ENCODE peak calls at places on chromosome 10, in seven cellular contexts. O, M, D, N, L, A and W are unnamed samples.

GRCh38 chr10:70557086-70557845 is 45.3 kb downstream of the PRF1 start:
- DNase-seq in O (no peak), M (no peak), D (no peak), N (peak), L (no peak), A (peak), W (no peak)

GRCh38 chr10:110876788-110877187 is 5.1 kb downstream of the PDCD4 start:
- DNase-seq in O (no peak), M (no peak), D (no peak), N (no peak), L (no peak), A (no peak), W (no peak)

GRCh38 chr10:113087082-113088029 is 137.3 kb downstream of the TCF7L2 start:
- DNase-seq in O (no peak), M (no peak), D (no peak), N (peak), L (no peak), A (no peak), W (peak)

GRCh38 chr10:86851329-86852207 is 95.1 kb downstream of the BMPR1A start:
- DNase-seq in O (no peak), M (no peak), D (no peak), N (no peak), L (no peak), A (no peak), W (no peak)

GRCh38 chr10:131048595-131048994 is 262.9 kb downstream of the TCERG1L start:
- DNase-seq in O (no peak), M (no peak), D (no peak), N (no peak), L (no peak), A (no peak), W (no peak)

GRCh38 chr10:96341219-96342182 is 17.3 kb downstream of the OPALIN start:
- DNase-seq in O (no peak), M (no peak), D (no peak), N (no peak), L (no peak), A (no peak), W (no peak)

GRCh38 chr10:128147064-128147463 is 20.8 kb upstream of the MKI67 start:
- DNase-seq in O (no peak), M (no peak), D (no peak), N (no peak), L (no peak), A (no peak), W (no peak)

GRCh38 chr10:47326306-47326926 is 4.2 kb downstream of the GDF2 start:
- DNase-seq in O (no peak), M (no peak), D (no peak), N (peak), L (no peak), A (no peak), W (peak)

GRCh38 chr10:11450427-11450826 is 161.0 kb downstream of the USP6NL start:
- DNase-seq in O (no peak), M (no peak), D (no peak), N (no peak), L (no peak), A (no peak), W (no peak)

GRCh38 chr10:133262696-133263095 is 14.0 kb downstream of the ADAM8 start:
- DNase-seq in O (no peak), M (no peak), D (no peak), N (no peak), L (no peak), A (no peak), W (no peak)
- H3K4me3 ChIP-seq in O (no peak), M (no peak), D (peak), N (peak), L (no peak), A (no peak), W (peak)

DNA sequence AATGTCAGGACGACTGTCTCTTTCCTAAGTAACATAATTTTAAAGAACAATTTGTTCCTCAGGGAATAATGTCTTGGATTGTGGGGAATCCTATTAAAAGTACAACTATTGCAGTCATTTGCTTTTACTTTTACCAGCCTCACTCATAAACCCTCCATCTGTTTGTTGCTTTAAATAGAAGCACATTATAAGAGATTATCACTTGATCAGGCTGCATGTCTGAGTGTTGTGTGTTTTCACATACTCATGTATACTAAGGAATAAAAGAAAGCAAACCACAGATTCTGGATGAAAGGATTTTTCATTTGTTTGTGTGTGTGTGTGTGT is 1077.8 kb downstream of the KCNMA1 start:
- DNase-seq in O (no peak), M (no peak), D (no peak), N (no peak), L (no peak), A (no peak), W (no peak)
- H3K27ac ChIP-seq in O (no peak), M (no peak), D (no peak), N (peak), L (no peak), A (no peak), W (peak)

GRCh38 chr10:29332061-29332760 is 43.3 kb downstream of the LYZL1 start:
- DNase-seq in O (no peak), M (no peak), D (no peak), N (no peak), L (no peak), A (no peak), W (no peak)

GRCh38 chr10:29329420-29329819 is 40.5 kb downstream of the LYZL1 start:
- DNase-seq in O (no peak), M (no peak), D (no peak), N (no peak), L (no peak), A (no peak), W (no peak)

GRCh38 chr10:29326886-29327789 is 38.3 kb downstream of the LYZL1 start:
- DNase-seq in O (no peak), M (no peak), D (no peak), N (no peak), L (no peak), A (no peak), W (no peak)

GRCh38 chr10:29326299-29326698 is 37.4 kb downstream of the LYZL1 start:
- DNase-seq in O (no peak), M (no peak), D (no peak), N (no peak), L (no peak), A (no peak), W (no peak)

DNA sequence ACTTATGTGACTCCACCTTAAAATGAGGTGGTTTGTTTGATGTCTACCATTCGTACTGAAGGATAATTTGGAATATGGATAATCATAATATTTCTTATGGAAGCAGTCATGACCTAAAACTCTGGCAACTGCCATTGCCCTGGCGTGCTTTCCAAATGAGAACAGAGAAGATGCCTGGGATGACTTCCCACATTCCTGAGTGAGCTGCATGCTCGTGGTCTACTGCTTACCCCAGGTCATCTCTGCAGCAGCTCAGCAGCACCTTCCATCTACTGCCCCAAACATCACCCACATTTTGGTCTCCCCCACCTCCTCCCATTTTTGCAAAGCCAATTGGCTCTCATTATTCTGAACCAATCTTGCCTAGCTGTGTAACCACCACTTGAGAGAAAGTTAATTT is 40.1 kb downstream of the LYZL1 start:
- DNase-seq in O (no peak), M (no peak), D (peak), N (no peak), L (no peak), A (no peak), W (no peak)
- H3K4me3 ChIP-seq in O (no peak), M (no peak), D (no peak), N (no peak), L (no peak), A (no peak), W (no peak)

DNA sequence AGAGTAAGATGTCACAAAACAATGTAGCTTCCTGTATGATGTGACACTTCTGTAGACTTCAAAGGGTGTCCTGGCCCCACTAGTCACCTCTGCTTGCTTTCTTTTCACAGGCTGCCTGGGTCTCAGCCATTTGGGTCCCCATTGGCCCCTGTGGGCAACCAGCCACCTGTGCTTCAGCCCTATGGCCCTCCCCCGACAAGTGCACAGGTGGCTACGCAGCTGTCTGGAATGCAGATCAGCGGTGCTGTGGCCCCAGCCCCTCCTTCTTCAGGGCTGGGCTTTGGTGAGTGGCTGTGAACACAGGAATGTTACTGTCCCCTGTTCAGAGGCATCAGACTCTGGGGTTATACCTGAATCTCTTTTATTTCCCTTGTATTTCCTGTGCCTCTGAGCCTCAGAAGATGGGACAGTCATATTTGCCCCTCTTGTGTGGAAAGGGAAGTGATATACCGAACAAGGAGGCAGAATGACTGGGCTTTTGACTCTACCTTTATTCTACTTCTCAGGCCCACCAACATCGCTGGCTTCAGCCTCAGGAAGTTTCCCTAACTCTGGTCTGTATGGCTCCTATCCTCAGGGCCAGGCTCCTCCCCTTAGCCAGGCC is 15.4 kb downstream of the SEC24C start:
- DNase-seq in O (peak), M (no peak), D (no peak), N (peak), L (peak), A (peak), W (no peak)
- H3K27ac ChIP-seq in O (peak), M (no peak), D (no peak), N (peak), L (peak), A (peak), W (no peak)

GRCh38 chr10:43605850-43606322 is 352 bp upstream of the ZNF485 start:
- DNase-seq in O (no peak), M (no peak), D (no peak), N (no peak), L (no peak), A (no peak), W (no peak)
- H3K4me3 ChIP-seq in O (peak), M (no peak), D (peak), N (peak), L (peak), A (peak), W (peak)